ENCODE peak calls at places on chromosomes 7 and 10, in eight cellular contexts. One of them, this sample, is unnamed.

GRCh38 chr7:48246073-48246472 is 74.8 kb downstream of the ABCA13 start:
- DNase-seq in HCT116: no peak
- DNase-seq in hepatocyte: no peak
- DNase-seq in OCI-LY7: no peak
- DNase-seq in PC-3: no peak
- DNase-seq in GM23338: no peak
- DNase-seq in GM23248: no peak
- DNase-seq in MM.1S: no peak
- DNase-seq in this sample: no peak

GRCh38 chr10:126391162-126391880 is 3.0 kb upstream of the ADAM12 start:
- DNase-seq in HCT116: no peak
- DNase-seq in hepatocyte: peak; percentile 21
- DNase-seq in OCI-LY7: no peak
- DNase-seq in PC-3: no peak
- DNase-seq in GM23338: no peak
- DNase-seq in GM23248: peak; percentile 64
- DNase-seq in MM.1S: no peak
- DNase-seq in this sample: no peak

GRCh38 chr10:806451-807162 is 117.1 kb upstream of the DIP2C start:
- DNase-seq in HCT116: no peak
- DNase-seq in hepatocyte: no peak
- DNase-seq in OCI-LY7: no peak
- DNase-seq in PC-3: no peak
- DNase-seq in GM23338: no peak
- DNase-seq in GM23248: no peak
- DNase-seq in MM.1S: no peak
- DNase-seq in this sample: no peak

GRCh38 chr7:75629042-75629441 is 109.7 kb downstream of the HIP1 start:
- DNase-seq in HCT116: no peak
- DNase-seq in hepatocyte: no peak
- DNase-seq in OCI-LY7: no peak
- DNase-seq in PC-3: no peak
- DNase-seq in GM23338: no peak
- DNase-seq in GM23248: no peak
- DNase-seq in MM.1S: no peak
- DNase-seq in this sample: peak; percentile 43

GRCh38 chr10:24513155-24513554 is 210.5 kb downstream of the ARHGAP21 start:
- DNase-seq in HCT116: no peak
- DNase-seq in hepatocyte: peak; percentile 26
- DNase-seq in OCI-LY7: no peak
- DNase-seq in PC-3: peak; percentile 36
- DNase-seq in GM23338: peak; percentile 73
- DNase-seq in GM23248: peak; percentile 59
- DNase-seq in MM.1S: no peak
- DNase-seq in this sample: peak; percentile 59

GRCh38 chr7:157840913-157841756 is 504.3 kb downstream of the DNAJB6 start:
- DNase-seq in HCT116: no peak
- DNase-seq in hepatocyte: no peak
- DNase-seq in OCI-LY7: no peak
- DNase-seq in PC-3: no peak
- DNase-seq in GM23338: no peak
- DNase-seq in GM23248: no peak
- DNase-seq in MM.1S: no peak
- DNase-seq in this sample: peak; percentile 84

GRCh38 chr10:60235001-60235400 is 154.7 kb downstream of the ANK3 start:
- DNase-seq in HCT116: no peak
- DNase-seq in hepatocyte: no peak
- DNase-seq in OCI-LY7: no peak
- DNase-seq in PC-3: peak; percentile 77
- DNase-seq in GM23338: no peak
- DNase-seq in GM23248: peak; percentile 51
- DNase-seq in MM.1S: no peak
- DNase-seq in this sample: no peak

GRCh38 chr7:3688061-3688460 is 387.0 kb downstream of the SDK1 start:
- DNase-seq in HCT116: no peak
- DNase-seq in hepatocyte: no peak
- DNase-seq in OCI-LY7: no peak
- DNase-seq in PC-3: peak; percentile 4
- DNase-seq in GM23338: no peak
- DNase-seq in GM23248: no peak
- DNase-seq in MM.1S: no peak
- DNase-seq in this sample: no peak

GRCh38 chr10:57675125-57675524 is 592.6 kb downstream of the IPMK start:
- DNase-seq in HCT116: no peak
- DNase-seq in hepatocyte: no peak
- DNase-seq in OCI-LY7: no peak
- DNase-seq in PC-3: no peak
- DNase-seq in GM23338: no peak
- DNase-seq in GM23248: no peak
- DNase-seq in MM.1S: no peak
- DNase-seq in this sample: no peak

GRCh38 chr10:110746254-110746826 is 102.2 kb downstream of the RBM20 start:
- DNase-seq in HCT116: peak; percentile 63
- DNase-seq in hepatocyte: peak; percentile 85
- DNase-seq in OCI-LY7: peak; percentile 71
- DNase-seq in PC-3: peak; percentile 73
- DNase-seq in GM23338: peak; percentile 85
- DNase-seq in GM23248: peak; percentile 84
- DNase-seq in MM.1S: peak; percentile 50
- DNase-seq in this sample: peak; percentile 76

GRCh38 chr7:70177166-70177565 is 578.9 kb downstream of the AUTS2 start:
- DNase-seq in HCT116: no peak
- DNase-seq in hepatocyte: no peak
- DNase-seq in OCI-LY7: no peak
- DNase-seq in PC-3: no peak
- DNase-seq in GM23338: no peak
- DNase-seq in GM23248: peak; percentile 93
- DNase-seq in MM.1S: no peak
- DNase-seq in this sample: no peak

GRCh38 chr10:101968286-101968685 is 87.7 kb downstream of the ARMH3 start:
- DNase-seq in HCT116: no peak
- DNase-seq in hepatocyte: no peak
- DNase-seq in OCI-LY7: peak; percentile 4
- DNase-seq in PC-3: no peak
- DNase-seq in GM23338: no peak
- DNase-seq in GM23248: no peak
- DNase-seq in MM.1S: peak; percentile 17
- DNase-seq in this sample: no peak
- TF ChIP-seq EZH2phosphoT487 in HCT116: no peak
- TF ChIP-seq EZH2phosphoT487 in hepatocyte: no peak
- TF ChIP-seq EZH2phosphoT487 in OCI-LY7: no peak
- TF ChIP-seq EZH2phosphoT487 in PC-3: no peak
- TF ChIP-seq EZH2phosphoT487 in GM23338: no peak
- TF ChIP-seq EZH2phosphoT487 in GM23248: no peak
- TF ChIP-seq EZH2phosphoT487 in MM.1S: no peak
- TF ChIP-seq EZH2phosphoT487 in this sample: no peak

GRCh38 chr10:91197044-91197651 is 23.3 kb upstream of the PCGF5 start:
- DNase-seq in HCT116: no peak
- DNase-seq in hepatocyte: no peak
- DNase-seq in OCI-LY7: no peak
- DNase-seq in PC-3: no peak
- DNase-seq in GM23338: no peak
- DNase-seq in GM23248: peak; percentile 85
- DNase-seq in MM.1S: no peak
- DNase-seq in this sample: peak; percentile 4

GRCh38 chr10:91200314-91201212 is 19.9 kb upstream of the PCGF5 start:
- DNase-seq in HCT116: no peak
- DNase-seq in hepatocyte: no peak
- DNase-seq in OCI-LY7: no peak
- DNase-seq in PC-3: no peak
- DNase-seq in GM23338: no peak
- DNase-seq in GM23248: no peak
- DNase-seq in MM.1S: no peak
- DNase-seq in this sample: no peak

GRCh38 chr10:91198781-91199180 is 21.7 kb upstream of the PCGF5 start:
- DNase-seq in HCT116: no peak
- DNase-seq in hepatocyte: peak; percentile 39
- DNase-seq in OCI-LY7: peak; percentile 49
- DNase-seq in PC-3: no peak
- DNase-seq in GM23338: no peak
- DNase-seq in GM23248: peak; percentile 88
- DNase-seq in MM.1S: peak; percentile 85
- DNase-seq in this sample: no peak

GRCh38 chr10:91196268-91197043 is 24.0 kb upstream of the PCGF5 start:
- DNase-seq in HCT116: no peak
- DNase-seq in hepatocyte: no peak
- DNase-seq in OCI-LY7: no peak
- DNase-seq in PC-3: no peak
- DNase-seq in GM23338: no peak
- DNase-seq in GM23248: no peak
- DNase-seq in MM.1S: no peak
- DNase-seq in this sample: no peak

DNA sequence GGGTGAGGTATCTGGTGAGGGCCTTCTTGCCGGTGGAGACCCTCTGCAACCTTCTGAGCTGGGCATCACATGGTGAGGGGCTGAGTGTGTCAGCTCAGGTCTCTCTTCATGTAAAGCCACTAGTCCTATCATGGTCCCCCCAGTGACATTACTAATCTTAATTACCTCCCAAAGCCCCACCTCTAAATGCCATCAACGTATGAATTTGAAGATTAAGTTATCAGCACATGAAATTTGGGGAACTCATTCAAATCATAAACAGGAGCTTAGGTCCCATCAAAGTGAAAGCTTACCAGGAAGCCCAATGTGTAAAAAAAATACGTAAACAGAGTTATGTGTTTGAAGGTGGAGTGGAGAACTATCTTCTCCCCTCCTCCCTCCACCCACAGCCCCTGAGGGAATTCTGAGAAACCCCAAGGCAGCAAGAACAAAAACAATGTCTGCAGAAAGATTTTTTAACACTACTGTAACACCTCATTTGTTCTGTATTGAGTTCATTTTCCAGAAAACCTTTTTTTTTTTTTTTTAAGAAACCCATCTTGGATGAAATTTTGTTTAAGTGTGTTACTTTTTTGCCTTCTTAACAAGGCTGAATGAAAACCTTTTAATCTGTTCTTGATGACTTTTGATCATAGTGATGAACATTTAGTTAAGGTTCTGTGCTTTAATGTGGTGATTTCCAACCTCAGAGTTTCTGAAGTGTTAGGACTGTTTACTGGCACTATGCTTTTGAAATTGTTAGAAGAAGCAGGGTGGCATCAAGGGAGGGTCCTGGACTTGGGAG is 19.1 kb upstream of the PCGF5 start:
- DNase-seq in HCT116: no peak
- DNase-seq in hepatocyte: no peak
- DNase-seq in OCI-LY7: peak; percentile 24
- DNase-seq in PC-3: no peak
- DNase-seq in GM23338: no peak
- DNase-seq in GM23248: no peak
- DNase-seq in MM.1S: no peak
- DNase-seq in this sample: no peak
- TF ChIP-seq EZH2phosphoT487 in HCT116: no peak
- TF ChIP-seq EZH2phosphoT487 in hepatocyte: no peak
- TF ChIP-seq EZH2phosphoT487 in OCI-LY7: no peak
- TF ChIP-seq EZH2phosphoT487 in PC-3: no peak
- TF ChIP-seq EZH2phosphoT487 in GM23338: no peak
- TF ChIP-seq EZH2phosphoT487 in GM23248: no peak
- TF ChIP-seq EZH2phosphoT487 in MM.1S: no peak
- TF ChIP-seq EZH2phosphoT487 in this sample: no peak

GRCh38 chr7:17584822-17585221 is 286.4 kb downstream of the AHR start:
- DNase-seq in HCT116: no peak
- DNase-seq in hepatocyte: no peak
- DNase-seq in OCI-LY7: no peak
- DNase-seq in PC-3: peak; percentile 5
- DNase-seq in GM23338: no peak
- DNase-seq in GM23248: peak; percentile 38
- DNase-seq in MM.1S: no peak
- DNase-seq in this sample: no peak

GRCh38 chr7:17580861-17581260 is 282.4 kb downstream of the AHR start:
- DNase-seq in HCT116: no peak
- DNase-seq in hepatocyte: no peak
- DNase-seq in OCI-LY7: no peak
- DNase-seq in PC-3: no peak
- DNase-seq in GM23338: no peak
- DNase-seq in GM23248: peak; percentile 51
- DNase-seq in MM.1S: no peak
- DNase-seq in this sample: no peak

GRCh38 chr7:17580141-17580540 is 281.7 kb downstream of the AHR start:
- DNase-seq in HCT116: no peak
- DNase-seq in hepatocyte: no peak
- DNase-seq in OCI-LY7: no peak
- DNase-seq in PC-3: peak; percentile 54
- DNase-seq in GM23338: no peak
- DNase-seq in GM23248: peak; percentile 96
- DNase-seq in MM.1S: no peak
- DNase-seq in this sample: no peak

GRCh38 chr7:17583786-17584185 is 285.3 kb downstream of the AHR start:
- DNase-seq in HCT116: no peak
- DNase-seq in hepatocyte: no peak
- DNase-seq in OCI-LY7: no peak
- DNase-seq in PC-3: no peak
- DNase-seq in GM23338: no peak
- DNase-seq in GM23248: no peak
- DNase-seq in MM.1S: no peak
- DNase-seq in this sample: no peak

DNA sequence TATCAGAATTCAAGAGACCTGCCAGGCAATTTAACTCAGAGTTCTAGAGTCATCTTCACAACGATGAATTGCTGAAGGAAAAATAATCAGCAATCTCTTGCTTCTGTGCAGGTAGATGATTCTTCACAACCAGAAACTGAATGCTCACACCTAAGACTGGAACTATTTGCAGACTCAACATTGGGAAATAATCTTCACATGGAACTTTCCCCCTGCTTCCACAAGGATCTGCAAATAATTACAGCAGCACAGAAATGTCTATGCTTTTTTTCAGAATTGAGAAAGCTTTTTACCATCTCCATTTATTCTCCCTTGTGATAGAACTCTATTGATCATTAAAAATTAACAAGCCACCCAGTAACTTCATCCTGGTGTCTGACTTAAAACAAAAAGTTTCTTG is 282.8 kb downstream of the AHR start:
- DNase-seq in HCT116: no peak
- DNase-seq in hepatocyte: no peak
- DNase-seq in OCI-LY7: no peak
- DNase-seq in PC-3: no peak
- DNase-seq in GM23338: no peak
- DNase-seq in GM23248: no peak
- DNase-seq in MM.1S: no peak
- DNase-seq in this sample: no peak
- TF ChIP-seq EZH2phosphoT487 in HCT116: no peak
- TF ChIP-seq EZH2phosphoT487 in hepatocyte: no peak
- TF ChIP-seq EZH2phosphoT487 in OCI-LY7: no peak
- TF ChIP-seq EZH2phosphoT487 in PC-3: no peak
- TF ChIP-seq EZH2phosphoT487 in GM23338: no peak
- TF ChIP-seq EZH2phosphoT487 in GM23248: no peak
- TF ChIP-seq EZH2phosphoT487 in MM.1S: no peak
- TF ChIP-seq EZH2phosphoT487 in this sample: no peak

GRCh38 chr10:107517811-107518210 is 353.3 kb upstream of the SORCS1 start:
- DNase-seq in HCT116: no peak
- DNase-seq in hepatocyte: no peak
- DNase-seq in OCI-LY7: no peak
- DNase-seq in PC-3: no peak
- DNase-seq in GM23338: no peak
- DNase-seq in GM23248: no peak
- DNase-seq in MM.1S: no peak
- DNase-seq in this sample: no peak

GRCh38 chr10:107520348-107520747 is 355.8 kb upstream of the SORCS1 start:
- DNase-seq in HCT116: no peak
- DNase-seq in hepatocyte: no peak
- DNase-seq in OCI-LY7: no peak
- DNase-seq in PC-3: no peak
- DNase-seq in GM23338: no peak
- DNase-seq in GM23248: no peak
- DNase-seq in MM.1S: no peak
- DNase-seq in this sample: no peak

GRCh38 chr10:107516349-107516748 is 351.8 kb upstream of the SORCS1 start:
- DNase-seq in HCT116: no peak
- DNase-seq in hepatocyte: no peak
- DNase-seq in OCI-LY7: no peak
- DNase-seq in PC-3: no peak
- DNase-seq in GM23338: no peak
- DNase-seq in GM23248: no peak
- DNase-seq in MM.1S: no peak
- DNase-seq in this sample: no peak
- TF ChIP-seq EZH2phosphoT487 in HCT116: no peak
- TF ChIP-seq EZH2phosphoT487 in hepatocyte: no peak
- TF ChIP-seq EZH2phosphoT487 in OCI-LY7: no peak
- TF ChIP-seq EZH2phosphoT487 in PC-3: no peak
- TF ChIP-seq EZH2phosphoT487 in GM23338: no peak
- TF ChIP-seq EZH2phosphoT487 in GM23248: no peak
- TF ChIP-seq EZH2phosphoT487 in MM.1S: no peak
- TF ChIP-seq EZH2phosphoT487 in this sample: no peak

This sample was measured in neural progenitor cell.